ENCODE peak calls at places on chromosomes 5 and 9, in nine cellular contexts. R, X, J, W, C, N, K, Q and F are unnamed samples.

GRCh38 chr9:90998573-90998972 is 197.0 kb downstream of the SYK start:
- DNase-seq in R (no peak), X (no peak), J (no peak), W (no peak), C (no peak), N (no peak), K (no peak), Q (no peak), F (no peak)

GRCh38 chr9:108217601-108218190 is 638.1 kb downstream of the ACTL7B start:
- DNase-seq in R (no peak), X (no peak), J (no peak), W (no peak), C (no peak), N (no peak), K (no peak), Q (no peak), F (no peak)

GRCh38 chr5:66979738-66980137 is 216.9 kb downstream of the CD180 start:
- DNase-seq in R (no peak), X (no peak), J (no peak), W (no peak), C (no peak), N (no peak), K (no peak), Q (no peak), F (no peak)

GRCh38 chr5:73233053-73233460 is 60.1 kb downstream of the TMEM174 start:
- DNase-seq in R (no peak), X (no peak), J (no peak), W (no peak), C (no peak), N (peak), K (no peak), Q (no peak), F (no peak)

GRCh38 chr9:127634698-127635097 is 22.6 kb downstream of the STXBP1 start:
- DNase-seq in R (no peak), X (no peak), J (no peak), W (no peak), C (no peak), N (no peak), K (no peak), Q (no peak), F (no peak)

GRCh38 chr5:169439362-169439761 is 138.4 kb upstream of the SLIT3 start:
- DNase-seq in R (no peak), X (no peak), J (no peak), W (no peak), C (no peak), N (no peak), K (no peak), Q (no peak), F (no peak)

GRCh38 chr9:109904666-109905065 is 124.7 kb downstream of the PALM2AKAP2 start:
- DNase-seq in R (no peak), X (no peak), J (no peak), W (no peak), C (no peak), N (no peak), K (no peak), Q (no peak), F (no peak)

GRCh38 chr9:77854916-77855314 is 176.7 kb downstream of the GNAQ start:
- DNase-seq in R (no peak), X (no peak), J (no peak), W (no peak), C (no peak), N (no peak), K (no peak), Q (no peak), F (no peak)

GRCh38 chr9:133163559-133164208 is at the start of gene GBGT1:
- DNase-seq in R (peak), X (peak), J (no peak), W (peak), C (no peak), N (peak), K (peak), Q (peak), F (peak)

GRCh38 chr5:50854082-50854481 is 187.6 kb downstream of the PARP8 start:
- DNase-seq in R (no peak), X (no peak), J (no peak), W (no peak), C (no peak), N (no peak), K (no peak), Q (no peak), F (no peak)

DNA sequence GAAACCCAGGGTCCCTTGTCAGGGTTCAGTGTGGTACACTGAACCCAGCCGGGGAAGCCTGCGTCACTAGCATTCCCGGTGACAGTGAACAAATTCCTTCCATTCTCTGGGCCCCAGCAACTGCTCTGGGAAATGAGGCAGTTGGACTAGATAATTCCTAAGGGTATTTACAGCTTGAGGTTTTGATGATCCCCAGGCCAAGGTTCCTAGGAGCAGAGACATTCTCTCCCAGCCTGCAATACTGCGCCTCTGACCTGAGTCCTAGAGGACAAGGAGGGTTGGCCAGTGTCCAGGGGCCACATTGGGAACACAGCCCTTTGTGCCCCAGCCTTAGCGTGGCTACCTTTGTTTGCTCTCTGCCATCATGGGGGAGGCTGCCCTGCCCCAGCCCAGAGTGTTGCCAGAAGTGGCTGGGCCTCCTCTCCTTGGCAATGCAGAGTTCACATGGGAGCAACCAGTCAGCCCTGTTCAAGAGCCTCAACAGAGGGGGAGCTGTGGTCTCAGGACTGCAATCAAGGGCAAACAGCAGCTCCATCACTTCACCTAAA is 178.2 kb downstream of the SEC61B start:
- DNase-seq in R (no peak), X (no peak), J (no peak), W (no peak), C (no peak), N (peak), K (peak), Q (no peak), F (no peak)
- H3K27ac ChIP-seq in R (no peak), X (no peak), J (no peak), W (no peak), C (no peak), N (no peak), K (no peak), Q (no peak), F (no peak)

GRCh38 chr5:172533399-172534228 is 79.3 kb upstream of the SH3PXD2B start:
- DNase-seq in R (no peak), X (no peak), J (peak), W (no peak), C (no peak), N (peak), K (no peak), Q (no peak), F (no peak)

GRCh38 chr5:172531704-172532026 is 77.3 kb upstream of the SH3PXD2B start:
- DNase-seq in R (no peak), X (no peak), J (no peak), W (no peak), C (no peak), N (peak), K (no peak), Q (no peak), F (no peak)

GRCh38 chr5:172530835-172531703 is 76.7 kb upstream of the SH3PXD2B start:
- DNase-seq in R (no peak), X (no peak), J (peak), W (no peak), C (no peak), N (peak), K (no peak), Q (no peak), F (no peak)

GRCh38 chr5:172533058-172533398 is 78.7 kb upstream of the SH3PXD2B start:
- DNase-seq in R (no peak), X (no peak), J (no peak), W (no peak), C (no peak), N (peak), K (no peak), Q (no peak), F (no peak)

DNA sequence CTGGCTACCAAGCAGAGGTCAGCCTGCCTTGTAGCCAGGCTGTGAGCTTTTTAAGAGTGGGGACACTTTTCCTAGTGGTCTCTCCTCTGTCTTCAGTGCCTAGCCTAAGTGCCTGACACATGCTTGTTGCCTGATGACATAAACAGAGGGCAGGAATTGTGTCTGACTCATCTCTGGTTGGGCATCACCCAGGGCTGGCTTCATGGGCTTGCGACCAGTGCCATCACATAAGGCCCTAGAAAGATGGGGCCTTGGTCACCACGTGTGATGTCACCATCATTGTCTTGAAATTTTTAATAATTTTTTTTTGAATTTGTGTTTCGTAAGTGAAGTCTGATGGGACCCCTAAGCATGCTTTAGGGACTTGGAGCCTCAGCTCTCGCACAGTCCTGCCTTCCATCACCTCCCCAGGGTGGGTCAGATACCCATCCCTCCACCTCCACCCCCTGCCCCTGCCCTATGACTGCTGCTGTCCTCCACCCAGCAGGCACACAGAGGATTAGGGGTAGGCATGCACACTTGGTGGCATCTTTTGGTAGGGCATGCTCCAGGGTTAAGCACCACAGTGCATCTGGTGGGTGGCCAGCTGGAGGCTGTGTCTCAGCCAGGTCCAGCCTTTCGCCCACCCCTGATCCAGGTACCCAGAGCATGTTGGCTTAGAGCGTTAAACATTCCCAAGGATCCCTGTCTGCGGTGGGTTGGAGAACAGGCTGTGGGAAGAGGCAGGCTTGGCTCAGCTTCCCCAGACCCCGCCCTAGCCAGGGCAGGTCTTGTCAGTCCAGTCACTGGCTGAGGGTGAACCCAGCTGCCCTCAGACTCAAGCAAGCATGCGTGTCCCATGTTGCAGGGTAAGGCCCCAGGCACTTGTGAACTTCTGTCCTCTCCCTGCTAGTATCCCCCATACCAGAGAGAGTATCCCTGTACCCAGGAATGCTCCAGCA is 80.2 kb upstream of the SH3PXD2B start:
- DNase-seq in R (no peak), X (no peak), J (no peak), W (no peak), C (no peak), N (peak), K (no peak), Q (no peak), F (no peak)
- H3K27ac ChIP-seq in R (no peak), X (no peak), J (no peak), W (peak), C (no peak), N (no peak), K (no peak), Q (no peak), F (no peak)

GRCh38 chr5:96254980-96255681 is 177.9 kb downstream of the PCSK1 start:
- DNase-seq in R (no peak), X (no peak), J (no peak), W (no peak), C (no peak), N (no peak), K (no peak), Q (peak), F (no peak)
- H3K27ac ChIP-seq in R (no peak), X (no peak), J (no peak), W (peak), C (no peak), N (no peak), K (peak), Q (peak), F (no peak)

GRCh38 chr5:79560774-79561524 is 47.0 kb upstream of the HOMER1 start:
- DNase-seq in R (no peak), X (no peak), J (peak), W (no peak), C (no peak), N (no peak), K (no peak), Q (no peak), F (no peak)
- H3K27ac ChIP-seq in R (peak), X (no peak), J (peak), W (no peak), C (no peak), N (no peak), K (no peak), Q (no peak), F (no peak)

GRCh38 chr5:179186801-179187200 is 126.6 kb downstream of the ZNF354C start:
- DNase-seq in R (no peak), X (no peak), J (no peak), W (no peak), C (no peak), N (no peak), K (no peak), Q (no peak), F (no peak)

GRCh38 chr5:179187229-179187678 is 127.1 kb downstream of the ZNF354C start:
- DNase-seq in R (no peak), X (no peak), J (no peak), W (no peak), C (no peak), N (peak), K (no peak), Q (no peak), F (no peak)

GRCh38 chr5:179185256-179186091 is 125.3 kb downstream of the ZNF354C start:
- DNase-seq in R (no peak), X (peak), J (no peak), W (no peak), C (no peak), N (no peak), K (no peak), Q (no peak), F (no peak)

GRCh38 chr5:179184521-179185050 is 124.4 kb downstream of the ZNF354C start:
- DNase-seq in R (no peak), X (peak), J (no peak), W (no peak), C (no peak), N (no peak), K (no peak), Q (no peak), F (no peak)

GRCh38 chr5:179186092-179186419 is 125.9 kb downstream of the ZNF354C start:
- DNase-seq in R (no peak), X (no peak), J (no peak), W (no peak), C (no peak), N (no peak), K (no peak), Q (no peak), F (no peak)
- H3K27ac ChIP-seq in R (no peak), X (no peak), J (no peak), W (no peak), C (no peak), N (no peak), K (no peak), Q (no peak), F (no peak)

GRCh38 chr9:98854206-98854756 is 46.8 kb downstream of the GALNT12 start:
- DNase-seq in R (no peak), X (no peak), J (no peak), W (no peak), C (no peak), N (no peak), K (no peak), Q (no peak), F (no peak)

GRCh38 chr9:98850851-98851729 is 43.6 kb downstream of the GALNT12 start:
- DNase-seq in R (no peak), X (no peak), J (no peak), W (no peak), C (no peak), N (peak), K (no peak), Q (no peak), F (no peak)

GRCh38 chr9:98852961-98853360 is 45.5 kb downstream of the GALNT12 start:
- DNase-seq in R (no peak), X (no peak), J (no peak), W (no peak), C (no peak), N (no peak), K (no peak), Q (no peak), F (no peak)

GRCh38 chr9:98851730-98852462 is 44.4 kb downstream of the GALNT12 start:
- DNase-seq in R (no peak), X (no peak), J (no peak), W (no peak), C (no peak), N (no peak), K (no peak), Q (no peak), F (no peak)

DNA sequence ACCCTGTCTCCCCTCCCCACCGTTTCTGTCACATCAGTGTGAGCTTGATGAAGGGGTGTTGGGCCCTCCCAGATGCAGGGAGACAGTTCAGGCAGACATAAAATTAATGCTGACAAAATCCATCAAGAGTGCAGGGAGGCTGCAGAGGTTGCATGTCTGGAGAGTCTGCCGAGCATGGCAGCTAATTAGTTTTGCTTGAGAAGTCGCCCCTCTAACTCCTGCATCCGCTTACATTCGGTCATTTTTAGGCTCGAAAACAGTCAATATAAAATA is 44.9 kb downstream of the GALNT12 start:
- DNase-seq in R (no peak), X (no peak), J (no peak), W (no peak), C (no peak), N (no peak), K (no peak), Q (no peak), F (no peak)
- H3K27ac ChIP-seq in R (no peak), X (no peak), J (no peak), W (no peak), C (no peak), N (no peak), K (no peak), Q (no peak), F (no peak)

DNA sequence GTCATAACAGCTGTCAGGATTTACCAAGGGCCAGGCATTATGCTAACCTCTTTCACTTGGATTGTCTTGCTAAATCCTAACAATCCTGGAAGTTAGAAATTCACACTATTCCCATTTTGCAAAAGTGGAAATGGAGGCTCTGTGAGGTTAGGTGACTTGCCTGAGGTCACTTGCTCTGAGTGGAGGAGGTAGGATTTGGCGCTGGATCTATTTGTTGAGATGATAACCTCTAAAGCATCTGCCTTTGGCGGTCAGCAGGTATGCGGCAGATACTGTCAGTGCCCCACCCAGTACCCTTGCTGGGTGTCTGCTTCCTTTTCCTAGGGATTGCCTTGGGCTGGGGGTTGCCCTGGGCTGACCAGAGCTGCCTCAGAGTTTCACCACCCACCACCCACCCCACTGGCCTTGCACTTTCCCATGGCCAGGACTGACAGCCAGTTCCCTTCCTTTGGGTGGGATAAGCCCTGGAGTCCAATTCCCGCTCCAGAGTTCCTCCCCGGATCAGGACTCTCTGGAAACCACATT is 164.8 kb upstream of the MSX2 start:
- DNase-seq in R (no peak), X (no peak), J (no peak), W (no peak), C (no peak), N (no peak), K (no peak), Q (no peak), F (no peak)
- H3K27ac ChIP-seq in R (no peak), X (no peak), J (no peak), W (no peak), C (no peak), N (no peak), K (no peak), Q (no peak), F (no peak)

DNA sequence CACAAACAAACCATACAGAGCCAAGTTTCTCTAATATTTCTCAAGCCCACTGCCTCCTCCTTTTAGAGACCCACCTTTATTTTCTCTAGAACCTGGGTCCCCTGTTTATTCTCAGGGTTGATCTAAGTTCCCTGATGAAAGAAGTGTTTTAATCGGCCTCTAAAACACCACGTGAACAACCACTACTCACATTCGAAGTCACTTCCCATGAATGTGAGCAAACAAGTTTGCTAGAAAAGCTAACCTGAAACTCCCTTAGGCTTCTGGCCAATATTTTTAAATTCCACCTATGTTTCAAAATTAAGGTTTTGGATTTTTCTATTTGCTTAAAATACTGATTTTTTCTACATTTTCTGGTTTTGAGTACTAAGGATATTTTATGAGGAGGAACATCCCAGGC is 76.4 kb downstream of the GLIS3 start:
- DNase-seq in R (no peak), X (no peak), J (no peak), W (no peak), C (no peak), N (no peak), K (no peak), Q (no peak), F (no peak)
- H3K27ac ChIP-seq in R (no peak), X (no peak), J (no peak), W (no peak), C (no peak), N (no peak), K (no peak), Q (no peak), F (no peak)

GRCh38 chr9:134605351-134605968 is 36.1 kb upstream of the COL5A1 start:
- DNase-seq in R (no peak), X (peak), J (no peak), W (peak), C (no peak), N (no peak), K (no peak), Q (no peak), F (no peak)
- H3K27ac ChIP-seq in R (no peak), X (no peak), J (no peak), W (no peak), C (no peak), N (no peak), K (no peak), Q (no peak), F (no peak)

GRCh38 chr5:58455495-58455894 is 4.4 kb downstream of the PLK2 start:
- DNase-seq in R (no peak), X (no peak), J (no peak), W (no peak), C (no peak), N (no peak), K (no peak), Q (no peak), F (no peak)

GRCh38 chr5:58456486-58456885 is 3.4 kb downstream of the PLK2 start:
- DNase-seq in R (no peak), X (no peak), J (no peak), W (no peak), C (no peak), N (no peak), K (no peak), Q (no peak), F (no peak)

GRCh38 chr5:58458851-58459275 is 1.0 kb downstream of the PLK2 start:
- DNase-seq in R (no peak), X (no peak), J (no peak), W (no peak), C (no peak), N (no peak), K (no peak), Q (no peak), F (no peak)

GRCh38 chr5:58455966-58456365 is 3.9 kb downstream of the PLK2 start:
- DNase-seq in R (no peak), X (no peak), J (no peak), W (no peak), C (no peak), N (no peak), K (no peak), Q (no peak), F (no peak)

GRCh38 chr5:58457040-58457439 is 2.8 kb downstream of the PLK2 start:
- DNase-seq in R (no peak), X (no peak), J (no peak), W (no peak), C (no peak), N (no peak), K (no peak), Q (no peak), F (no peak)
- H3K27ac ChIP-seq in R (no peak), X (no peak), J (no peak), W (peak), C (no peak), N (no peak), K (no peak), Q (peak), F (no peak)